ENCODE peak calls at places on chromosomes 2 and 18, in ten cellular contexts. T is uterus; X is right cardiac atrium; R is mucosa of descending colon; P is NT2/D1; Z is B cell; N is RPMI8226; L is left lung; A is stimulated activated CD4-positive, alpha-beta T cell treated with anti-CD3 and anti-CD28 coated beads, Interleukin-2, amount 100 ng/mL, for 24 hours; D is NK-92 treated with Interleukin-12 subunit alpha and Interleukin-12 subunit beta, amount 100 ng/mL, for 24 hours. K is an unnamed sample.

GRCh38 chr2:148534416-148535205 is 109.9 kb upstream of the EPC2 start:
- DNase-seq in T (peak; percentile 29), Z (peak; percentile 37), N (no peak), R (peak; percentile 15), X (peak; percentile 82), L (peak; percentile 66), A (no peak), D (no peak), P (no peak), K (no peak)

GRCh38 chr2:160331258-160332025 is 131.4 kb upstream of the ITGB6 start:
- DNase-seq in A (no peak), T (no peak), N (no peak), R (no peak), P (no peak), D (no peak), X (peak; percentile 59), Z (no peak), L (no peak), K (no peak)

GRCh38 chr2:65057391-65058052 is 1.3 kb downstream of the CEP68 start:
- DNase-seq in N (peak; percentile 80), D (no peak), L (no peak), A (peak; percentile 56), R (peak; percentile 43), X (no peak), P (no peak), T (no peak), Z (no peak), K (no peak)

GRCh38 chr18:61085751-61086150 is 247.5 kb upstream of the CDH20 start:
- DNase-seq in T (no peak), P (no peak), D (no peak), A (no peak), Z (no peak), N (no peak), X (no peak), L (no peak), R (no peak), K (no peak)

GRCh38 chr2:212592695-212593094 is 54.1 kb upstream of the ERBB4 start:
- DNase-seq in N (no peak), X (no peak), P (no peak), R (no peak), Z (no peak), D (no peak), A (no peak), T (no peak), L (no peak), K (no peak)

GRCh38 chr2:227477291-227477690 is 5.3 kb downstream of the AGFG1 start:
- DNase-seq in A (no peak), T (no peak), N (no peak), P (no peak), R (no peak), D (no peak), X (no peak), L (no peak), Z (no peak), K (no peak)

GRCh38 chr18:49788327-49788908 is 24.9 kb downstream of the ACAA2 start:
- DNase-seq in N (no peak), D (no peak), A (no peak), P (no peak), X (no peak), R (no peak), Z (no peak), L (no peak), T (no peak), K (no peak)

GRCh38 chr2:185279999-185280398 is 458.6 kb upstream of the FSIP2 start:
- DNase-seq in T (no peak), X (no peak), D (no peak), P (no peak), Z (no peak), L (no peak), N (no peak), A (no peak), R (no peak), K (no peak)

GRCh38 chr2:144183744-144184143 is 336.2 kb downstream of the ZEB2 start:
- DNase-seq in L (no peak), A (peak; percentile 73), D (no peak), R (peak; percentile 16), X (no peak), P (no peak), Z (peak; percentile 71), N (no peak), T (no peak), K (no peak)

GRCh38 chr2:226652388-226652787 is 147.2 kb downstream of the IRS1 start:
- DNase-seq in R (no peak), P (no peak), A (no peak), D (no peak), X (no peak), Z (no peak), T (no peak), L (no peak), N (no peak), K (no peak)

GRCh38 chr2:149652925-149653324 is 65.3 kb upstream of the MMADHC start:
- DNase-seq in A (no peak), X (peak; percentile 48), D (no peak), N (no peak), T (no peak), R (no peak), L (no peak), P (no peak), Z (no peak), K (no peak)

GRCh38 chr2:53087282-53087882 is 680.2 kb upstream of the CHAC2 start:
- DNase-seq in D (no peak), P (no peak), L (no peak), T (no peak), Z (no peak), N (no peak), X (no peak), R (no peak), A (no peak), K (no peak)

GRCh38 chr2:101038455-101039255 is 36.6 kb downstream of the RPL31 start:
- DNase-seq in T (no peak), A (no peak), P (no peak), L (no peak), N (peak; percentile 25), R (peak; percentile 31), Z (no peak), D (peak; percentile 22), X (no peak), K (peak; percentile 57)

GRCh38 chr2:57614988-57615387 is 431.6 kb upstream of the VRK2 start:
- DNase-seq in P (no peak), D (no peak), Z (no peak), T (no peak), N (no peak), L (no peak), R (no peak), A (no peak), X (no peak), K (no peak)

GRCh38 chr2:45533771-45534170 is 77.3 kb downstream of the SRBD1 start:
- DNase-seq in D (no peak), Z (no peak), T (no peak), P (no peak), A (no peak), X (no peak), R (no peak), L (no peak), N (no peak), K (no peak)

GRCh38 chr2:174985624-174986023 is 19.6 kb downstream of the CHN1 start:
- DNase-seq in D (no peak), L (no peak), N (no peak), Z (no peak), R (no peak), P (no peak), X (no peak), A (no peak), T (no peak), K (no peak)

GRCh38 chr2:9228781-9229469 is 22.3 kb downstream of the ASAP2 start:
- DNase-seq in T (no peak), R (no peak), X (no peak), P (no peak), L (no peak), A (no peak), Z (no peak), D (no peak), N (no peak), K (no peak)

GRCh38 chr18:21735452-21736015 is 5.1 kb upstream of the MIB1 start:
- DNase-seq in R (peak; percentile 93), X (peak; percentile 65), D (no peak), T (no peak), L (peak; percentile 52), A (peak; percentile 52), P (peak; percentile 57), Z (no peak), N (peak; percentile 94), K (peak; percentile 82)

GRCh38 chr2:85400541-85400940 is 9.6 kb downstream of the CAPG start:
- DNase-seq in Z (no peak), T (no peak), N (no peak), L (peak; percentile 19), D (no peak), X (no peak), A (no peak), P (no peak), R (no peak), K (no peak)

GRCh38 chr2:27815860-27816438 is 44.4 kb downstream of the MRPL33 start:
- DNase-seq in X (no peak), A (no peak), T (no peak), N (no peak), L (no peak), P (no peak), D (no peak), Z (no peak), R (no peak), K (no peak)

GRCh38 chr2:241195506-241196130 is 7.1 kb downstream of the ANO7 start:
- DNase-seq in A (no peak), X (peak; percentile 39), R (no peak), Z (no peak), N (no peak), T (no peak), D (no peak), L (no peak), P (no peak), K (peak; percentile 24)

GRCh38 chr18:67864677-67865340 is 348.3 kb upstream of the DSEL start:
- DNase-seq in X (no peak), Z (no peak), D (no peak), R (no peak), N (no peak), P (no peak), A (no peak), T (no peak), L (no peak), K (no peak)

GRCh38 chr2:148508878-148509702 is 135.5 kb upstream of the EPC2 start:
- DNase-seq in N (peak; percentile 81), T (peak; percentile 74), A (peak; percentile 83), X (peak; percentile 91), P (peak; percentile 89), D (peak; percentile 18), R (peak; percentile 90), L (peak; percentile 85), Z (peak; percentile 85), K (peak; percentile 94)

K was measured in H9.